ENCODE peak calls at places on chromosomes 13 and 19, in ten cellular contexts. B is DMS 273 treated with DMSO at 0.1 percent for 48 hours; U is fibroblast of the aortic adventitia; T is GM06990; I is HCT116; W is mesendoderm; K is effector memory CD4-positive, alpha-beta T cell; M is skeletal muscle cell; Z is cardiac fibroblast; R is cerebellar cortex. G is an unnamed sample.

GRCh38 chr19:47272448-47273312 is 2.0 kb upstream of the INAFM1 start:
- DNase-seq in B (no peak), U (peak), T (no peak), I (no peak), W (peak), K (no peak), M (no peak), Z (no peak), R (peak), G (peak)

GRCh38 chr13:43784491-43784890 is 2.3 kb downstream of the ENOX1 start:
- DNase-seq in B (no peak), U (peak), T (no peak), I (no peak), W (no peak), K (no peak), M (no peak), Z (peak), R (no peak), G (peak)

GRCh38 chr13:80010846-80011245 is 330.1 kb downstream of the SPRY2 start:
- DNase-seq in B (no peak), U (no peak), T (no peak), I (no peak), W (no peak), K (no peak), M (no peak), Z (no peak), R (peak), G (no peak)

GRCh38 chr19:3879656-3880055 is 829 bp upstream of the ATCAY start:
- DNase-seq in B (no peak), U (no peak), T (no peak), I (no peak), W (no peak), K (no peak), M (no peak), Z (no peak), R (no peak), G (no peak)

GRCh38 chr19:38204096-38204495 is 19.9 kb downstream of the DPF1 start:
- DNase-seq in B (no peak), U (no peak), T (no peak), I (no peak), W (no peak), K (no peak), M (no peak), Z (no peak), R (no peak), G (no peak)

GRCh38 chr13:107678075-107678689 is 537.2 kb downstream of the LIG4 start:
- DNase-seq in B (no peak), U (no peak), T (no peak), I (no peak), W (peak), K (no peak), M (no peak), Z (no peak), R (no peak), G (peak)

GRCh38 chr19:38090561-38090960 is 133.5 kb downstream of the DPF1 start:
- DNase-seq in B (peak), U (no peak), T (no peak), I (no peak), W (no peak), K (no peak), M (no peak), Z (no peak), R (peak), G (no peak)

GRCh38 chr13:110182461-110182860 is 124.5 kb downstream of the COL4A1 start:
- DNase-seq in B (no peak), U (no peak), T (no peak), I (no peak), W (no peak), K (no peak), M (no peak), Z (no peak), R (no peak), G (no peak)

GRCh38 chr13:85536706-85537105 is 262.5 kb downstream of the SLITRK6 start:
- DNase-seq in B (no peak), U (no peak), T (no peak), I (no peak), W (no peak), K (no peak), M (peak), Z (no peak), R (no peak), G (peak)

GRCh38 chr19:17325881-17326594 is 8.6 kb downstream of the ANO8 start:
- DNase-seq in B (no peak), U (peak), T (no peak), I (no peak), W (no peak), K (no peak), M (no peak), Z (no peak), R (no peak), G (no peak)

GRCh38 chr13:20069956-20070355 is 90.9 kb downstream of the GJA3 start:
- DNase-seq in B (no peak), U (no peak), T (no peak), I (no peak), W (no peak), K (no peak), M (no peak), Z (no peak), R (no peak), G (no peak)

GRCh38 chr19:11658954-11659353 is 61.7 kb downstream of the ZNF627 start:
- DNase-seq in B (no peak), U (no peak), T (no peak), I (no peak), W (no peak), K (no peak), M (no peak), Z (no peak), R (no peak), G (no peak)

GRCh38 chr19:18518639-18519038 is 3.2 kb downstream of the ELL start:
- DNase-seq in B (no peak), U (no peak), T (no peak), I (no peak), W (no peak), K (no peak), M (no peak), Z (no peak), R (no peak), G (no peak)

GRCh38 chr19:44111910-44112463 is 1.2 kb upstream of the ZNF225 start:
- DNase-seq in B (peak), U (peak), T (no peak), I (no peak), W (peak), K (no peak), M (peak), Z (peak), R (peak), G (peak)

GRCh38 chr13:99956473-99957349 is 14.9 kb downstream of the ZIC5 start:
- DNase-seq in B (no peak), U (no peak), T (no peak), I (no peak), W (peak), K (no peak), M (no peak), Z (no peak), R (peak), G (no peak)

GRCh38 chr13:110519046-110519445 is 42.5 kb downstream of the RAB20 start:
- DNase-seq in B (no peak), U (no peak), T (no peak), I (no peak), W (no peak), K (no peak), M (no peak), Z (no peak), R (no peak), G (no peak)

GRCh38 chr19:2984196-2984490 is 6.8 kb downstream of the TLE6 start:
- DNase-seq in B (no peak), U (peak), T (no peak), I (no peak), W (no peak), K (no peak), M (no peak), Z (peak), R (no peak), G (no peak)

GRCh38 chr13:29886446-29886845 is 36.0 kb upstream of the UBL3 start:
- DNase-seq in B (no peak), U (no peak), T (no peak), I (no peak), W (no peak), K (no peak), M (no peak), Z (no peak), R (no peak), G (no peak)

GRCh38 chr19:1785310-1785709 is 26.8 kb downstream of the ATP8B3 start:
- DNase-seq in B (no peak), U (no peak), T (no peak), I (no peak), W (no peak), K (no peak), M (no peak), Z (no peak), R (no peak), G (no peak)

GRCh38 chr19:32622002-32622401 is 41.0 kb downstream of the PDCD5 start:
- DNase-seq in B (no peak), U (no peak), T (no peak), I (no peak), W (no peak), K (no peak), M (no peak), Z (no peak), R (no peak), G (no peak)

GRCh38 chr19:17718467-17718987 is 753 bp upstream of the MAP1S start:
- DNase-seq in B (no peak), U (no peak), T (no peak), I (no peak), W (no peak), K (no peak), M (no peak), Z (no peak), R (no peak), G (no peak)

GRCh38 chr13:113448545-113448884 is 4.8 kb downstream of the ADPRHL1 start:
- DNase-seq in B (no peak), U (no peak), T (no peak), I (peak), W (peak), K (no peak), M (no peak), Z (no peak), R (peak), G (no peak)

GRCh38 chr13:41407380-41407779 is 50.0 kb upstream of the RGCC start:
- DNase-seq in B (no peak), U (no peak), T (no peak), I (no peak), W (no peak), K (no peak), M (no peak), Z (peak), R (no peak), G (no peak)

GRCh38 chr19:5503598-5503997 is 48.4 kb downstream of the ZNRF4 start:
- DNase-seq in B (no peak), U (no peak), T (no peak), I (peak), W (peak), K (no peak), M (no peak), Z (no peak), R (no peak), G (peak)

GRCh38 chr19:56114711-56115110 is 6.4 kb downstream of the ZNF787 start:
- DNase-seq in B (no peak), U (no peak), T (no peak), I (no peak), W (no peak), K (no peak), M (no peak), Z (no peak), R (no peak), G (no peak)

GRCh38 chr13:114064516-114065140 is 67.8 kb downstream of the RASA3 start:
- DNase-seq in B (no peak), U (peak), T (no peak), I (no peak), W (no peak), K (no peak), M (no peak), Z (peak), R (no peak), G (peak)

GRCh38 chr13:109479991-109480696 is 306.2 kb downstream of the IRS2 start:
- DNase-seq in B (no peak), U (peak), T (no peak), I (no peak), W (peak), K (no peak), M (peak), Z (peak), R (no peak), G (peak)

GRCh38 chr13:109792416-109793090 is 6.2 kb upstream of the IRS2 start:
- DNase-seq in B (no peak), U (no peak), T (no peak), I (no peak), W (no peak), K (no peak), M (no peak), Z (no peak), R (no peak), G (no peak)

GRCh38 chr13:50244355-50244912 is 229.2 kb downstream of the KCNRG start:
- DNase-seq in B (no peak), U (no peak), T (no peak), I (no peak), W (no peak), K (no peak), M (no peak), Z (no peak), R (no peak), G (no peak)

GRCh38 chr13:31739226-31739625 is at the start of gene RXFP2:
- DNase-seq in B (no peak), U (no peak), T (no peak), I (no peak), W (no peak), K (no peak), M (no peak), Z (no peak), R (no peak), G (no peak)

G was measured in choroid plexus epithelial cell.